ENCODE peak calls at places on chromosome X, in six cellular contexts. P is cardiac muscle cell, W is heart left ventricle, M is HCT116, F is esophagus squamous epithelium, T is neural progenitor cell. S is an unnamed sample.

GRCh38 chrX:122625821-122626220 is 558.3 kb upstream of the GRIA3 start:
- DNase-seq in M (no peak), F (no peak), W (no peak), P (no peak), T (no peak), S (no peak)

GRCh38 chrX:154019633-154020499 is at the start of gene IRAK1:
- DNase-seq in T (peak; percentile 70), F (no peak), M (no peak), W (peak; percentile 66), P (peak; percentile 68), S (no peak)

GRCh38 chrX:83422836-83423235 is 85.3 kb upstream of the POU3F4 start:
- DNase-seq in F (no peak), T (no peak), W (no peak), P (no peak), M (no peak), S (no peak)

GRCh38 chrX:97306771-97307470 is 423.2 kb downstream of the RPA4 start:
- DNase-seq in F (no peak), P (no peak), W (no peak), T (peak; percentile 24), M (no peak), S (no peak)

GRCh38 chrX:107676559-107677378 is 48.5 kb downstream of the PRPS1 start:
- DNase-seq in T (no peak), F (peak; percentile 20), P (peak; percentile 96), W (peak; percentile 83), M (peak; percentile 78), S (peak; percentile 59)

GRCh38 chrX:131650637-131651410 is 107.0 kb downstream of the OR13H1 start:
- DNase-seq in P (no peak), W (no peak), T (no peak), F (no peak), M (no peak), S (no peak)

GRCh38 chrX:110407910-110408545 is 49.4 kb downstream of the RTL9 start:
- DNase-seq in P (peak; percentile 77), T (peak; percentile 68), F (no peak), W (peak; percentile 32), M (peak; percentile 39), S (no peak)

GRCh38 chrX:85592980-85593379 is 213.5 kb upstream of the POF1B start:
- DNase-seq in T (no peak), M (no peak), W (no peak), F (no peak), P (no peak), S (no peak)

GRCh38 chrX:17812763-17813162 is 48.3 kb downstream of the RAI2 start:
- DNase-seq in T (peak; percentile 49), F (no peak), P (peak; percentile 7), M (no peak), W (no peak), S (no peak)

GRCh38 chrX:141989134-141989533 is 85.4 kb downstream of the MAGEC1 start:
- DNase-seq in F (no peak), M (no peak), W (no peak), T (no peak), P (peak; percentile 15), S (no peak)

GRCh38 chrX:131795442-131796229 is 227.5 kb upstream of the STK26 start:
- DNase-seq in W (no peak), P (no peak), F (no peak), T (no peak), M (no peak), S (no peak)

GRCh38 chrX:136647969-136648368 is at the start of gene CD40LG:
- DNase-seq in T (no peak), F (no peak), P (no peak), W (no peak), M (no peak), S (no peak)

GRCh38 chrX:116657071-116657470 is 194.3 kb upstream of the CT83 start:
- DNase-seq in M (no peak), W (no peak), T (no peak), F (no peak), P (no peak), S (no peak)

GRCh38 chrX:25034889-25035288 is 19.1 kb upstream of the ARX start:
- DNase-seq in W (no peak), F (no peak), P (peak; percentile 61), M (no peak), T (peak; percentile 60), S (no peak)
- TF ChIP-seq CTCF in W (no peak), F (no peak), P (peak; percentile 52), M (peak; percentile 32), T (peak; percentile 68), S (no peak)

DNA sequence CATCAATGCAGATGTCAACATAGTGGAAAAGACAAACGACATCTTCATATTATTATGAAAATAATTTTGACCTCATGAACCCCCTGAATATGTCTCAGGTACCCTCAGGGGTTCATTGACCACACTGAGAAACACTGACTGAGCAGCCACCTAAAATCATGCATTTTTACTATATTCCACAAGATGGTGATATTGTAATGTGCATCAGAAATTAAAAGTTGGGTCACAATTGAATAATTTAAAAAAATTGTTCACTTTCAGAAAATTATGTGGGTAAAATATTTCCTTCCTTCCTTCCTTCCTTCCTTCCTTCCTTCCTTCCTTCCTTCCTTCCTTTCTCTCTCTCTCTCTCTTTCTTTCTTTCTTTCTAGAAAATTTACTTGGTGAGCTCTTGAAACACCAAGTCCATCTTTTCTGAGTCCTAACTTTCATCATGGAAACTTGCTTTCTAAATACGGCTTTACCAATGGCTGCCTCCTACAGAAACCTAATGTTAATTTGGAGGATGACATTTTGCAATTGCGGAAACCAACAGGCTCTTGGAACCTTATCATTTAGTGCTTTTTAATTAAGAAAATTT is 103.6 kb downstream of the RTL3 start:
- DNase-seq in M (no peak), P (peak; percentile 6), T (no peak), W (no peak), F (no peak), S (no peak)
- TF ChIP-seq CTCF in M (no peak), P (peak; percentile 39), T (peak; percentile 15), W (peak; percentile 34), F (peak; percentile 46), S (peak; percentile 51)

GRCh38 chrX:10875995-10876394 is 235.1 kb upstream of the HCCS start:
- DNase-seq in W (no peak), P (no peak), M (no peak), T (no peak), F (no peak), S (no peak)
- TF ChIP-seq CTCF in W (no peak), P (no peak), M (no peak), T (no peak), F (no peak), S (no peak)

GRCh38 chrX:1106478-1107210 is 105.8 kb downstream of the CRLF2 start:
- DNase-seq in W (no peak), F (no peak), M (no peak), P (no peak), T (peak; percentile 19), S (no peak)

GRCh38 chrX:1105671-1106419 is 106.6 kb downstream of the CRLF2 start:
- DNase-seq in M (no peak), W (no peak), T (peak; percentile 21), F (no peak), P (no peak), S (no peak)

GRCh38 chrX:1102786-1103185 is 109.7 kb downstream of the CRLF2 start:
- DNase-seq in W (no peak), F (no peak), T (no peak), M (no peak), P (no peak), S (no peak)

GRCh38 chrX:1099146-1099770 is 113.2 kb downstream of the CRLF2 start:
- DNase-seq in W (no peak), M (no peak), P (no peak), F (no peak), T (no peak), S (no peak)

DNA sequence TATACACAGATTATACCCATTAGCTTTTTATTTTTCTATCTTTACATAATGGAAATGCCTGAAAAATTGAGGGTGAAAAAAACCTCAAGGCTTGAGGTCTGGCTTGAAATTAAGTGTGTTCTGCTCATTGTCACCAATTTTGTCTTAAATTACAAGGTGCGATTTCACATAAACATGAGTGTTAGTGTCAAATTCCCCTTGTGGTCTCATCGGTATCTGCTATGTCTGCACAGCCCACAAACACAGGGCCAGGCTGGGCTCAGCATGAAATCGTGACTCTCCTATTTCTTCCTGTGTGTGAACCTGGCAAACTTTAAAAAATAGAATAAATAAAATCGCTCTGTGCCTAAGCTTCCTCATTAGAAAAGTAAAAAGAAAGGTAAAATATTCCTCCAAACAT is 109.1 kb downstream of the CRLF2 start:
- DNase-seq in T (no peak), W (no peak), F (no peak), M (no peak), P (no peak), S (no peak)
- TF ChIP-seq CTCF in T (no peak), W (no peak), F (no peak), M (no peak), P (no peak), S (no peak)

GRCh38 chrX:40755291-40756249 is 20.2 kb upstream of the MED14 start:
- DNase-seq in W (peak; percentile 55), P (peak; percentile 40), T (no peak), M (no peak), F (no peak), S (no peak)

GRCh38 chrX:40759374-40759773 is 24.0 kb upstream of the MED14 start:
- DNase-seq in W (no peak), F (no peak), P (no peak), T (no peak), M (no peak), S (no peak)

GRCh38 chrX:40757058-40757457 is 21.7 kb upstream of the MED14 start:
- DNase-seq in T (no peak), F (no peak), W (no peak), P (no peak), M (no peak), S (no peak)
- TF ChIP-seq CTCF in T (no peak), F (no peak), W (no peak), P (no peak), M (no peak), S (no peak)

GRCh38 chrX:72023071-72023470 is 108.6 kb downstream of the RTL5 start:
- DNase-seq in F (no peak), P (no peak), M (no peak), T (no peak), W (no peak), S (no peak)

GRCh38 chrX:72019487-72019886 is 108.8 kb downstream of the NHSL2 start:
- DNase-seq in P (no peak), M (no peak), T (no peak), W (no peak), F (no peak), S (no peak)

GRCh38 chrX:72020788-72021187 is 110.1 kb downstream of the NHSL2 start:
- DNase-seq in F (no peak), P (no peak), T (no peak), M (no peak), W (no peak), S (no peak)

GRCh38 chrX:72020204-72020603 is 109.6 kb downstream of the NHSL2 start:
- DNase-seq in F (no peak), M (no peak), W (no peak), P (no peak), T (no peak), S (no peak)

DNA sequence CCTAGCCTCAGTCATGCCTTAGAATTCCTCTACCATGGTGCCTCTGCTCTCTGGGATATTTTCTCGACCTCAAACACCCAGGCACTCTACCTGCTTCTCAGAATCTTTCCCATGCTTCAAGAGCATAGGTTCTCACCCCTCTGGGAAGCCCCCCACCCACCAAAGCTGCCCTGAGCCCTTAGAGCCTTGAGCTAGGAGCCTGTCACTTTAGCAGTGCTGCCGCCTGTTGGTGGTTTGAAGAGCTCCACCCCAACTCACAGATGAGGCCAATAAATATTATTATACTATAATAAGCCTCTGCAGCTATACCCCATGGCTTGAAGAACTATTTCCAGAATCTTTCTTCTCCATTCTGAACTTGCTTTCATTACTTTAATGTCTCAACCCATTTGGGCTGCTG is 109.7 kb downstream of the RTL5 start:
- DNase-seq in F (no peak), W (no peak), T (peak; percentile 34), M (no peak), P (no peak), S (no peak)
- TF ChIP-seq CTCF in F (peak; percentile 24), W (no peak), T (peak; percentile 59), M (peak; percentile 56), P (peak; percentile 50), S (peak; percentile 64)

S was measured in CD14-positive monocyte.